ENCODE peak calls at places on chromosomes 5 and 9, in eight cellular contexts. F is sigmoid colon, Q is HepG2, J is upper lobe of left lung, U is A549, Z is ovary, S is transverse colon, V is stomach. H is an unnamed sample.

GRCh38 chr5:119036101-119036762 is 34.7 kb upstream of the DMXL1 start:
- DNase-seq in U (peak), Q (no peak), J (no peak), S (no peak), Z (no peak), F (no peak), V (no peak), H (no peak)

GRCh38 chr5:154611341-154611767 is 133.3 kb upstream of the HAND1 start:
- DNase-seq in Q (no peak), S (no peak), V (no peak), F (no peak), J (peak), Z (no peak), U (no peak), H (no peak)

GRCh38 chr5:83711982-83712601 is 8.6 kb downstream of the HAPLN1 start:
- DNase-seq in F (no peak), U (peak), J (no peak), S (peak), Z (no peak), Q (peak), V (peak), H (peak)

GRCh38 chr5:110916373-110917049 is 155.0 kb upstream of the TSLP start:
- DNase-seq in J (no peak), F (no peak), V (no peak), Z (no peak), S (no peak), U (no peak), Q (no peak), H (no peak)

GRCh38 chr5:177547736-177548135 is 6.6 kb downstream of the FAM193B start:
- DNase-seq in U (no peak), Z (no peak), S (no peak), Q (no peak), J (no peak), F (no peak), V (no peak), H (no peak)

GRCh38 chr5:15367501-15367900 is 132.5 kb upstream of the FBXL7 start:
- DNase-seq in Z (no peak), U (no peak), V (no peak), J (no peak), Q (no peak), S (no peak), F (no peak), H (no peak)

GRCh38 chr5:168898261-168898911 is 319.2 kb upstream of the PANK3 start:
- DNase-seq in Z (no peak), Q (no peak), U (no peak), S (no peak), J (no peak), V (no peak), F (no peak), H (no peak)

GRCh38 chr9:20205821-20206220 is 416.5 kb downstream of the MLLT3 start:
- DNase-seq in S (no peak), V (no peak), F (no peak), Q (no peak), J (no peak), Z (no peak), U (no peak), H (no peak)

GRCh38 chr5:69271376-69271775 is 36.7 kb downstream of the CDK7 start:
- DNase-seq in J (no peak), S (peak), Z (no peak), U (no peak), V (no peak), Q (no peak), F (no peak), H (peak)

GRCh38 chr9:119282476-119283117 is 86.6 kb downstream of the BRINP1 start:
- DNase-seq in U (no peak), Z (no peak), S (no peak), V (no peak), Q (no peak), J (no peak), F (no peak), H (no peak)

GRCh38 chr5:177491429-177491945 is 5.9 kb downstream of the PDLIM7 start:
- DNase-seq in Q (peak), V (no peak), S (peak), U (peak), J (peak), Z (peak), F (no peak), H (no peak)

GRCh38 chr5:173396311-173396993 is 68.2 kb upstream of the STC2 start:
- DNase-seq in S (no peak), U (peak), Q (peak), F (peak), Z (no peak), J (peak), V (no peak), H (no peak)

GRCh38 chr5:179900707-179901106 is 7.0 kb downstream of the TBC1D9B start:
- DNase-seq in U (no peak), Z (no peak), Q (no peak), S (no peak), F (no peak), V (no peak), J (peak), H (no peak)

GRCh38 chr9:79946718-79947117 is 375.0 kb downstream of the TLE4 start:
- DNase-seq in J (no peak), Q (no peak), S (no peak), V (peak), Z (no peak), U (no peak), F (no peak), H (peak)

GRCh38 chr5:59133801-59134261 is 551.0 kb downstream of the RAB3C start:
- DNase-seq in S (no peak), U (peak), V (no peak), Z (no peak), Q (no peak), J (no peak), F (no peak), H (no peak)

GRCh38 chr5:10726913-10727517 is 34.0 kb downstream of the DAP start:
- DNase-seq in V (no peak), U (no peak), Z (no peak), Q (no peak), J (no peak), S (no peak), F (no peak), H (no peak)

GRCh38 chr9:126915281-126915816 is 767 bp downstream of the RALGPS1 start:
- DNase-seq in F (peak), J (peak), U (peak), Z (peak), V (peak), Q (no peak), S (peak), H (no peak)

GRCh38 chr5:41408676-41409443 is 101.5 kb downstream of the PLCXD3 start:
- DNase-seq in F (no peak), S (no peak), Z (no peak), Q (no peak), J (no peak), U (no peak), V (no peak), H (no peak)

GRCh38 chr5:91219141-91219802 is 163.8 kb downstream of the ARRDC3 start:
- DNase-seq in F (peak), V (peak), U (peak), S (peak), J (no peak), Q (no peak), Z (no peak), H (peak)

DNA sequence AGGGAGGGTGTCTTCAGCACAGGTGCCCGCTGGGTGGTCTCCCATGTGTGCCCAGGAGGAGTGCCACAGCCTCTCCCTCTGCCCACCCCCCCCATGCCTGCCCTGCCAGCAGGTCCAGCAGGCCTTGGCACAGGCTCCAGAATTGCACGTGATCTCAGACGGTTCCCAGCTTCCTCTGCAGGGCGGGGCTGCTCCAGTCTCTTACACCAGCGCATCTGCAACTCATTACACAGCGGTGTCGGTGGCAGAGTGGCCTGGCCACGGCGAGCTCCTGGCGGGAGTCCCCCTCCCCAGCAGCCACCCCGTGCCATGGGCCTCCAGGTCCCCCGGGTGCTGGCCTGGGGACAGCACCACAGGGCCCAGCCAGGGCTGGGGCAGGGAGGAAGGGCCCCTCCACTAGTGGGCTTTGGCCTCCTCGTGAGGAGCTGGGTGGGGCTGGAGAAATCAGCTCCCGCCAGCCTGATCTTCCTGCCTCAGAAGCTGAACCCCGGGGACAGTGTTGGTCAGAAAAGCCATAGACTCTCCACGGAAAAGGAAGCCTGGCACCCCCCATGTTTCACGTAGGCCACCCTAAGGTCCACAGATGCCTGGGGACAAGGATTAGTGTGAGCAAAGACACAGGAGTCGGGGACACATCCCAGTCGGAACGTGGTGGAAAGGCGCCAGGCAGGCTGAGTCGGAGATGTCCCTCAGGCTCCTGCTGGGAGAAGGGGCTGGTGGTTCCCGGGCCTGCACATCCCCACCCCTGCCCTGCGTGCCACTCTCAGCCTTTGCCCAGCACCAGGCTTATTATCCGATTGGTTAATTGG is 40.2 kb downstream of the RXRA start:
- DNase-seq in U (peak), F (peak), S (peak), Q (no peak), J (peak), V (peak), Z (peak), H (peak)
- TF ChIP-seq EP300 in U (no peak), F (no peak), S (no peak), Q (no peak), J (no peak), V (no peak), Z (no peak), H (peak)

GRCh38 chr9:4788703-4789102 is 4.0 kb upstream of the RCL1 start:
- DNase-seq in U (no peak), S (no peak), Q (no peak), V (no peak), F (no peak), J (no peak), Z (no peak), H (no peak)
- H3K27ac ChIP-seq in U (no peak), S (no peak), Q (no peak), V (no peak), F (no peak), J (no peak), Z (no peak), H (no peak)

DNA sequence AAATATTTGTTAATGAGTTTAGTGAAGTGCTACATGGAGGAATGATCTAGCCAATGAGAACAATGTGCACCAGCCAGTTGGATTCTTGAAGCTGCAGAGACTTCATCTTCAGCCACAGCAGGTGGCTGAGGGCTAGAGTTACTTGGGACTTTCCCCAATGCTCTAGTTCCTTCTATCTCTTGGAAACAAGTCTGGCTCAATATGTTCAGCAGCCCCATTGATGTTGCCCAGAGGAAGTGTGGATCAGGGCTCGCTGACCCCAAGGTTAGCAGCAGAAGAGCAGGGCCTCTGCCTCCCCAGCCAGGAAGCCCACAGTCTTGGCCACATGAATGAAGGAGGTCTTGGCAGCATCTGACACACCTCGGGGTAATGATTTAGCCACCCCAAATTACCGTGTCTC is 117.5 kb downstream of the SLC1A3 start:
- DNase-seq in Z (no peak), S (no peak), Q (no peak), F (no peak), U (no peak), V (no peak), J (no peak), H (no peak)
- TF ChIP-seq POLR2A in Z (no peak), S (no peak), Q (no peak), F (no peak), U (no peak), V (no peak), J (no peak), H (no peak)

DNA sequence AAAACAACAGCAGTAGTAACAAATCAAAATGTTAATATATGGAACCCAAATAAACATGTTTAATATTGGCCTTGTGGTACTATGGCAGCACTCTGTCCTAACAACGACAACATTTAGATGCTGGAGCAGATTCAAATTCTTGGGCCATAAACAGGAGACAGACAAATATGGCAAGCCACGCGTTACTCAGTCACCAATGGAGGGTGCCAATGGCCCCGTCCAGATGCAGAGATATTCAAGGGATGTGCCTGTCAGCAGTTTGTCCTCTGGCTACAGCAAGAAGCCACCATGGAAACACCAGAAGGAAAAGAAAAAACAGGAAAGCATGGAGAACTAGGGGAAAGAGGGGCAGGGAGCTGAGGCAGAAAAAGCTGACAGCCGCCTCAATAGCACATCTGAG is 342.1 kb downstream of the NDUFS4 start:
- DNase-seq in U (no peak), J (no peak), V (no peak), S (no peak), F (no peak), Z (no peak), Q (no peak), H (no peak)
- TF ChIP-seq EP300 in U (no peak), J (no peak), V (no peak), S (no peak), F (no peak), Z (no peak), Q (no peak), H (no peak)

GRCh38 chr5:140317859-140318258 is 15.0 kb upstream of the PFDN1 start:
- DNase-seq in S (no peak), U (no peak), V (no peak), Q (no peak), Z (no peak), J (no peak), F (no peak), H (no peak)
- H3K27ac ChIP-seq in S (no peak), U (peak), V (no peak), Q (no peak), Z (no peak), J (no peak), F (no peak), H (no peak)